ENCODE peak calls at places on chromosomes 13 and 19, in six cellular contexts. M is heart right ventricle, G is GM10248, J is bronchial epithelial cell, B is GM23338, Y is AG04450. V is an unnamed sample.

GRCh38 chr13:105471683-105472082 is 1063.8 kb downstream of the EFNB2 start:
- DNase-seq in Y (no peak), G (no peak), B (no peak), M (no peak), J (no peak), V (no peak)

GRCh38 chr19:21023901-21024300 is 3.4 kb downstream of the ZNF430 start:
- DNase-seq in J (peak), M (no peak), B (no peak), Y (no peak), G (no peak), V (no peak)

GRCh38 chr13:44165895-44166496 is 207.6 kb upstream of the SERP2 start:
- DNase-seq in M (no peak), G (no peak), J (peak), B (peak), Y (no peak), V (no peak)

GRCh38 chr19:19821366-19822147 is at the start of gene ZNF506:
- DNase-seq in M (peak), Y (peak), G (peak), B (peak), J (peak), V (peak)

GRCh38 chr19:30665449-30665848 is 293.3 kb downstream of the ZNF536 start:
- DNase-seq in M (no peak), G (no peak), J (no peak), Y (no peak), B (no peak), V (peak)

GRCh38 chr19:48608798-48609263 is 2.3 kb downstream of the SPACA4 start:
- DNase-seq in G (peak), M (no peak), B (peak), J (peak), Y (no peak), V (no peak)

GRCh38 chr19:40191836-40192646 is 815 bp downstream of the MAP3K10 start:
- DNase-seq in G (peak), M (peak), Y (no peak), J (no peak), B (peak), V (peak)

GRCh38 chr19:29092712-29093552 is 120.0 kb downstream of the UQCRFS1 start:
- DNase-seq in Y (no peak), G (no peak), B (no peak), M (no peak), J (no peak), V (no peak)

GRCh38 chr13:78940444-78940843 is 281.5 kb upstream of the OBI1 start:
- DNase-seq in Y (no peak), M (no peak), B (no peak), G (no peak), J (no peak), V (no peak)

GRCh38 chr13:28685114-28685513 is 26.2 kb downstream of the POMP start:
- DNase-seq in G (no peak), B (no peak), Y (no peak), J (no peak), M (no peak), V (no peak)

GRCh38 chr19:3034845-3035541 is 5.9 kb upstream of the TLE2 start:
- DNase-seq in J (peak), M (peak), Y (no peak), B (peak), G (no peak), V (no peak)

GRCh38 chr19:10553943-10554381 is 10.3 kb downstream of the ATG4D start:
- DNase-seq in B (no peak), M (no peak), J (peak), G (peak), Y (no peak), V (no peak)

GRCh38 chr13:107205318-107206112 is 637.6 kb upstream of the ARGLU1 start:
- DNase-seq in J (peak), B (peak), Y (peak), G (peak), M (peak), V (no peak)

GRCh38 chr19:31220540-31220939 is 128.7 kb downstream of the TSHZ3 start:
- DNase-seq in J (peak), Y (no peak), B (peak), M (no peak), G (no peak), V (no peak)

GRCh38 chr13:24723206-24723605 is 40.8 kb upstream of the RNF17 start:
- DNase-seq in J (no peak), G (no peak), B (no peak), M (no peak), Y (no peak), V (peak)
- TF ChIP-seq CTCF in J (no peak), G (no peak), B (no peak), M (no peak), Y (no peak), V (no peak)

GRCh38 chr13:112670864-112671263 is 19.0 kb upstream of the ATP11A start:
- DNase-seq in M (no peak), G (no peak), B (no peak), J (no peak), Y (no peak), V (no peak)

GRCh38 chr13:112672651-112673284 is 17.1 kb upstream of the ATP11A start:
- DNase-seq in Y (no peak), M (no peak), J (no peak), G (no peak), B (no peak), V (no peak)

GRCh38 chr13:112671359-112671758 is 18.5 kb upstream of the ATP11A start:
- DNase-seq in Y (no peak), G (no peak), M (no peak), J (no peak), B (no peak), V (no peak)

GRCh38 chr13:112668924-112669323 is 20.9 kb upstream of the ATP11A start:
- DNase-seq in B (no peak), Y (no peak), J (no peak), G (no peak), M (no peak), V (no peak)

GRCh38 chr13:112670118-112670517 is 19.7 kb upstream of the ATP11A start:
- DNase-seq in G (no peak), J (no peak), Y (no peak), M (no peak), B (peak), V (no peak)
- TF ChIP-seq CTCF in G (no peak), J (no peak), Y (no peak), M (no peak), B (peak), V (no peak)

GRCh38 chr13:42883771-42884170 is 102.4 kb downstream of the FAM216B start:
- DNase-seq in Y (no peak), J (peak), B (no peak), G (no peak), M (no peak), V (no peak)
- TF ChIP-seq CTCF in Y (no peak), J (no peak), B (peak), G (no peak), M (no peak), V (no peak)

DNA sequence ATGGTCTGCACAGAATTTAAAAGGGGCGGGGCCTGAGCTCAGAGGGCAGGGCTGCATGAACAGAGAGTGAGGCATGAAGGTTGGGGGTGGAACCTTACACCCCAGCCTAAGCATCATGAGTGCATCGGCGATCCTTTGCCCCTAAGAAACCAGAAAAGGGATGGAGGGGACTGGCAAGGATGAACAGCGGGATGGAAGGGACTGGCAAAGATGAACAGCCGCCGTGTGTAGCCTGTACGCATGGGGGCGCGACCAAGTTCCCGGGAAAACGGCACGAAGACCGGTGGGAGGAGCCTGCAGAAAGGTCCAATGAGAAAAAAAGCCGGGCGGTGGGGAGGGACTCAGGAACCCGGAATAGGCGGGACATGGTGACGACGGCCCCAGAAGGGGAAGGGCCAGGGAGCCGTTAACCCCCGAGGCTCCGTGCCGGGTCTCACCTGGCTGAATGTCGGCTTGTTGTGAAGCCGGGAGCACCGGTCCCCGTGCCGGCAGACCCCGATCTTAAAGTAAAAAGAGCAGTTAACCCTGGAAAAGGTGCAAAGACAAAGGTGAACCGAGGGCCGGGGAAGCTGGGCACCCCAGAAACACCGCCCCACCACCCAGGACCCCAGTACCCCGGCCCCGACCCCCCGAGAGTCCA is 410 bp downstream of the U2AF1L4 start:
- DNase-seq in M (peak), B (peak), Y (peak), J (peak), G (peak), V (peak)
- TF ChIP-seq CTCF in M (no peak), B (peak), Y (peak), J (peak), G (peak), V (no peak)

DNA sequence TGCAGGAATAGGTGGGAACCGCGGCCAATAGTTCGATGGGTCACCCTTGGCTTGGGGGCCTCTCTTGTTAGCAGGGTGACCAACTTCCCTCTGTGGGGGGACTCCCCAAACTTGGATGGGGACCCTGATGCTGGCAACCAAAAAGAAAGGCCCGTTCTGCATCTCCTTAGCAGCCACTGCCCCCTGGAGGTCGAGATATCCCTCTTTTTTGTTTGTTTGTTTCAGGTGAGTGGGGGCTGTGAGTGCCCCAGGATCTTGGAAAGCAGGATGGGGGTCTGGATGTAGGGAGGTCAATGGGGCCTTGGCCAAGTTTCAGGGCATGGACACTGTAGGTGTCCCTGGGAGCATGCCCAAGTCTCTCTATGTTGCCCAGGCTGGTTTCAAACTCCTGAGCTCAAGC is 7.7 kb upstream of the CRTC1 start:
- DNase-seq in Y (no peak), G (no peak), J (no peak), M (no peak), B (peak), V (no peak)
- TF ChIP-seq CTCF in Y (peak), G (peak), J (peak), M (no peak), B (peak), V (no peak)

DNA sequence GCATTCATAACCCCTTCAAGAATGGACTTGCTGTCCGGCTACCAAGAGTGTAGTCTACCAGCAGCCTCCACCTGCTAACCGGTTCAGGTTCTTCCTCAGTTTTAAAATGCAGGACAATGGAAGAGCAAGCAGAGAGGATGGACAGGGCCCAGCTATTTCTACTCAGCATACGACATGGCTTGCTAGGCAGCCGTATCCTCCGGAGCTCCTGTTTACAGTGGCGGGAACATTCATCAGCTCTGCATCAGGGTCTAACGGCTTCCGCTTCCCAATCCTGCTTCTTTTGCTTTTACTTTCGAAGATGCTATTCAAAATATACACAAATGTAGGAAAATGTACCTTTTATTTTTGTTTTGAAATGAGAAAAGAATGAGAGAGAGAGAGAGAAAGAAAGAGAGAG is 118.5 kb downstream of the TRPC4 start:
- DNase-seq in B (no peak), Y (no peak), M (no peak), J (no peak), G (no peak), V (no peak)
- TF ChIP-seq CTCF in B (no peak), Y (no peak), M (no peak), J (no peak), G (no peak), V (no peak)

GRCh38 chr13:67077132-67077531 is 153.0 kb downstream of the PCDH9 start:
- DNase-seq in J (no peak), Y (no peak), M (no peak), G (no peak), B (no peak), V (no peak)

GRCh38 chr13:67080351-67080750 is 149.8 kb downstream of the PCDH9 start:
- DNase-seq in M (no peak), G (no peak), B (no peak), J (no peak), Y (no peak), V (no peak)

GRCh38 chr13:67076378-67076777 is 153.8 kb downstream of the PCDH9 start:
- DNase-seq in G (no peak), B (no peak), Y (no peak), J (no peak), M (no peak), V (no peak)

GRCh38 chr13:67075239-67075638 is 154.9 kb downstream of the PCDH9 start:
- DNase-seq in B (no peak), Y (no peak), J (no peak), M (no peak), G (no peak), V (no peak)

DNA sequence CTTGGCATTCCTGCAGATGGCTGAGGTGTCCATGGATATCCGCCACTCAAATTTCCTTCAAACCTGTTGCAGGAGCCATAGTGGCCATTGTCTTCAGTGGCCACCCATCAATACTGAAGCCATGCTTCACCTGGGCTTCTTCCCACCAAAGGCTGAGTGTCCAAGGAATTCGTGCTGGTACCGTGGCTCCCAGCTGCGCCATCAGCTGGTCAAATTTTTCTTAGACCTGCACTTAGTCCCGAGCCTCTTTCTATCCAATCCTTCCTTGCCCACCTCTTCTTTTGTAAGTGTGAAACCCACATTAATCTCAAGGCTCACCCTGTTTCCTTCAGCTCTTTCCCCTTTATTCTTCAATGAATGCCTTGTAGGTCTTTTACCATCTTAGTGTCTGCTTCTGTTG is 152.1 kb downstream of the PCDH9 start:
- DNase-seq in M (no peak), G (no peak), B (no peak), Y (no peak), J (no peak), V (no peak)
- TF ChIP-seq CTCF in M (no peak), G (no peak), B (peak), Y (no peak), J (no peak), V (no peak)

GRCh38 chr19:35643255-35644205 is 2.0 kb downstream of the ETV2 start:
- DNase-seq in B (peak), J (peak), Y (peak), M (peak), G (peak), V (peak)
- TF ChIP-seq CTCF in B (no peak), J (no peak), Y (no peak), M (no peak), G (no peak), V (no peak)